ENCODE peak calls at places on chromosome X, in nine cellular contexts. One of them, this sample, is unnamed.

GRCh38 chrX:38943120-38943519 is 141.9 kb downstream of the MID1IP1 start:
- DNase-seq in activated CD4-positive, alpha-beta memory T cell treated with anti-CD3 and anti-CD28 coated beads, Interleukin-2, amount 10 ng/mL, durations not matched to agents 7 days and 5 days: no peak
- DNase-seq in NCI-H510A treated with DMSO at 0.1 percent for 48 hours: no peak
- DNase-seq in AG08396: no peak
- DNase-seq in fibroblast of mammary gland: no peak
- DNase-seq in naive B cell: no peak
- DNase-seq in stimulated activated CD8-positive, alpha-beta memory T cell treated with anti-CD3 and anti-CD28 coated beads, Interleukin-7, amount 100 ng/mL, for 24 hours: no peak
- DNase-seq in NCI-H187 treated with DMSO at 0.1 percent for 48 hours: no peak
- DNase-seq in activated CD4-positive, alpha-beta T cell treated with anti-CD3 and anti-CD28 coated beads, Interleukin-2, amount 10 ng/mL, durations not matched to agents 7 days and 5 days: no peak
- DNase-seq in this sample: no peak

GRCh38 chrX:50100188-50100587 is 100.6 kb downstream of the AKAP4 start:
- DNase-seq in activated CD4-positive, alpha-beta T cell treated with anti-CD3 and anti-CD28 coated beads, Interleukin-2, amount 10 ng/mL, durations not matched to agents 7 days and 5 days: no peak
- DNase-seq in NCI-H510A treated with DMSO at 0.1 percent for 48 hours: no peak
- DNase-seq in fibroblast of mammary gland: peak; percentile 4
- DNase-seq in naive B cell: no peak
- DNase-seq in stimulated activated CD8-positive, alpha-beta memory T cell treated with anti-CD3 and anti-CD28 coated beads, Interleukin-7, amount 100 ng/mL, for 24 hours: no peak
- DNase-seq in activated CD4-positive, alpha-beta memory T cell treated with anti-CD3 and anti-CD28 coated beads, Interleukin-2, amount 10 ng/mL, durations not matched to agents 7 days and 5 days: no peak
- DNase-seq in NCI-H187 treated with DMSO at 0.1 percent for 48 hours: no peak
- DNase-seq in AG08396: no peak
- DNase-seq in this sample: no peak

GRCh38 chrX:103656623-103657022 is 27.8 kb downstream of the TCEAL1 start:
- DNase-seq in fibroblast of mammary gland: peak; percentile 72
- DNase-seq in activated CD4-positive, alpha-beta T cell treated with anti-CD3 and anti-CD28 coated beads, Interleukin-2, amount 10 ng/mL, durations not matched to agents 7 days and 5 days: no peak
- DNase-seq in activated CD4-positive, alpha-beta memory T cell treated with anti-CD3 and anti-CD28 coated beads, Interleukin-2, amount 10 ng/mL, durations not matched to agents 7 days and 5 days: no peak
- DNase-seq in NCI-H187 treated with DMSO at 0.1 percent for 48 hours: no peak
- DNase-seq in stimulated activated CD8-positive, alpha-beta memory T cell treated with anti-CD3 and anti-CD28 coated beads, Interleukin-7, amount 100 ng/mL, for 24 hours: no peak
- DNase-seq in naive B cell: no peak
- DNase-seq in NCI-H510A treated with DMSO at 0.1 percent for 48 hours: no peak
- DNase-seq in AG08396: peak; percentile 40
- DNase-seq in this sample: no peak

GRCh38 chrX:349196-349595 is 30.6 kb upstream of the GTPBP6 start:
- DNase-seq in stimulated activated CD8-positive, alpha-beta memory T cell treated with anti-CD3 and anti-CD28 coated beads, Interleukin-7, amount 100 ng/mL, for 24 hours: no peak
- DNase-seq in activated CD4-positive, alpha-beta memory T cell treated with anti-CD3 and anti-CD28 coated beads, Interleukin-2, amount 10 ng/mL, durations not matched to agents 7 days and 5 days: no peak
- DNase-seq in activated CD4-positive, alpha-beta T cell treated with anti-CD3 and anti-CD28 coated beads, Interleukin-2, amount 10 ng/mL, durations not matched to agents 7 days and 5 days: no peak
- DNase-seq in NCI-H510A treated with DMSO at 0.1 percent for 48 hours: no peak
- DNase-seq in naive B cell: no peak
- DNase-seq in fibroblast of mammary gland: no peak
- DNase-seq in AG08396: no peak
- DNase-seq in NCI-H187 treated with DMSO at 0.1 percent for 48 hours: no peak
- DNase-seq in this sample: no peak

GRCh38 chrX:10190367-10190766 is 33.6 kb downstream of the CLCN4 start:
- DNase-seq in NCI-H510A treated with DMSO at 0.1 percent for 48 hours: peak; percentile 66
- DNase-seq in activated CD4-positive, alpha-beta memory T cell treated with anti-CD3 and anti-CD28 coated beads, Interleukin-2, amount 10 ng/mL, durations not matched to agents 7 days and 5 days: no peak
- DNase-seq in naive B cell: peak; percentile 45
- DNase-seq in NCI-H187 treated with DMSO at 0.1 percent for 48 hours: no peak
- DNase-seq in AG08396: peak; percentile 36
- DNase-seq in stimulated activated CD8-positive, alpha-beta memory T cell treated with anti-CD3 and anti-CD28 coated beads, Interleukin-7, amount 100 ng/mL, for 24 hours: no peak
- DNase-seq in fibroblast of mammary gland: peak; percentile 79
- DNase-seq in activated CD4-positive, alpha-beta T cell treated with anti-CD3 and anti-CD28 coated beads, Interleukin-2, amount 10 ng/mL, durations not matched to agents 7 days and 5 days: no peak
- DNase-seq in this sample: peak; percentile 72

GRCh38 chrX:101619336-101619735 is 1.5 kb upstream of the ARMCX6 start:
- DNase-seq in activated CD4-positive, alpha-beta memory T cell treated with anti-CD3 and anti-CD28 coated beads, Interleukin-2, amount 10 ng/mL, durations not matched to agents 7 days and 5 days: no peak
- DNase-seq in stimulated activated CD8-positive, alpha-beta memory T cell treated with anti-CD3 and anti-CD28 coated beads, Interleukin-7, amount 100 ng/mL, for 24 hours: no peak
- DNase-seq in AG08396: no peak
- DNase-seq in activated CD4-positive, alpha-beta T cell treated with anti-CD3 and anti-CD28 coated beads, Interleukin-2, amount 10 ng/mL, durations not matched to agents 7 days and 5 days: no peak
- DNase-seq in NCI-H510A treated with DMSO at 0.1 percent for 48 hours: peak; percentile 81
- DNase-seq in fibroblast of mammary gland: no peak
- DNase-seq in NCI-H187 treated with DMSO at 0.1 percent for 48 hours: peak; percentile 10
- DNase-seq in naive B cell: no peak
- DNase-seq in this sample: peak; percentile 21

GRCh38 chrX:2342878-2343277 is 157.9 kb downstream of the DHRSX start:
- DNase-seq in NCI-H187 treated with DMSO at 0.1 percent for 48 hours: no peak
- DNase-seq in AG08396: peak; percentile 33
- DNase-seq in activated CD4-positive, alpha-beta T cell treated with anti-CD3 and anti-CD28 coated beads, Interleukin-2, amount 10 ng/mL, durations not matched to agents 7 days and 5 days: no peak
- DNase-seq in activated CD4-positive, alpha-beta memory T cell treated with anti-CD3 and anti-CD28 coated beads, Interleukin-2, amount 10 ng/mL, durations not matched to agents 7 days and 5 days: no peak
- DNase-seq in stimulated activated CD8-positive, alpha-beta memory T cell treated with anti-CD3 and anti-CD28 coated beads, Interleukin-7, amount 100 ng/mL, for 24 hours: no peak
- DNase-seq in naive B cell: no peak
- DNase-seq in NCI-H510A treated with DMSO at 0.1 percent for 48 hours: no peak
- DNase-seq in fibroblast of mammary gland: peak; percentile 43
- DNase-seq in this sample: no peak

GRCh38 chrX:23662187-23662586 is 5.1 kb upstream of the PRDX4 start:
- DNase-seq in fibroblast of mammary gland: no peak
- DNase-seq in naive B cell: peak; percentile 29
- DNase-seq in NCI-H187 treated with DMSO at 0.1 percent for 48 hours: no peak
- DNase-seq in AG08396: no peak
- DNase-seq in activated CD4-positive, alpha-beta T cell treated with anti-CD3 and anti-CD28 coated beads, Interleukin-2, amount 10 ng/mL, durations not matched to agents 7 days and 5 days: peak; percentile 9
- DNase-seq in stimulated activated CD8-positive, alpha-beta memory T cell treated with anti-CD3 and anti-CD28 coated beads, Interleukin-7, amount 100 ng/mL, for 24 hours: no peak
- DNase-seq in NCI-H510A treated with DMSO at 0.1 percent for 48 hours: no peak
- DNase-seq in activated CD4-positive, alpha-beta memory T cell treated with anti-CD3 and anti-CD28 coated beads, Interleukin-2, amount 10 ng/mL, durations not matched to agents 7 days and 5 days: no peak
- DNase-seq in this sample: no peak

GRCh38 chrX:153725039-153725831 is 579 bp downstream of the ABCD1 start:
- DNase-seq in NCI-H510A treated with DMSO at 0.1 percent for 48 hours: peak; percentile 4
- DNase-seq in activated CD4-positive, alpha-beta memory T cell treated with anti-CD3 and anti-CD28 coated beads, Interleukin-2, amount 10 ng/mL, durations not matched to agents 7 days and 5 days: no peak
- DNase-seq in fibroblast of mammary gland: no peak
- DNase-seq in AG08396: no peak
- DNase-seq in NCI-H187 treated with DMSO at 0.1 percent for 48 hours: no peak
- DNase-seq in naive B cell: no peak
- DNase-seq in stimulated activated CD8-positive, alpha-beta memory T cell treated with anti-CD3 and anti-CD28 coated beads, Interleukin-7, amount 100 ng/mL, for 24 hours: no peak
- DNase-seq in activated CD4-positive, alpha-beta T cell treated with anti-CD3 and anti-CD28 coated beads, Interleukin-2, amount 10 ng/mL, durations not matched to agents 7 days and 5 days: peak; percentile 16
- DNase-seq in this sample: no peak

GRCh38 chrX:6661731-6662130 is 126.8 kb upstream of the VCX3A start:
- DNase-seq in fibroblast of mammary gland: no peak
- DNase-seq in stimulated activated CD8-positive, alpha-beta memory T cell treated with anti-CD3 and anti-CD28 coated beads, Interleukin-7, amount 100 ng/mL, for 24 hours: no peak
- DNase-seq in naive B cell: no peak
- DNase-seq in activated CD4-positive, alpha-beta T cell treated with anti-CD3 and anti-CD28 coated beads, Interleukin-2, amount 10 ng/mL, durations not matched to agents 7 days and 5 days: no peak
- DNase-seq in NCI-H510A treated with DMSO at 0.1 percent for 48 hours: no peak
- DNase-seq in NCI-H187 treated with DMSO at 0.1 percent for 48 hours: no peak
- DNase-seq in AG08396: no peak
- DNase-seq in activated CD4-positive, alpha-beta memory T cell treated with anti-CD3 and anti-CD28 coated beads, Interleukin-2, amount 10 ng/mL, durations not matched to agents 7 days and 5 days: no peak
- DNase-seq in this sample: peak; percentile 12